ENCODE peak calls at places on chromosomes 3 and 15, in nine cellular contexts. A is upper lobe of left lung, Q is tibial artery, Z is neural progenitor cell, B is heart right ventricle, I is upper lobe of right lung, N is esophagus muscularis mucosa, R is PC-3, J is body of pancreas. G is an unnamed sample.

GRCh38 chr15:60804986-60805949 is 326.3 kb upstream of the ICE2 start:
- DNase-seq in R (peak; percentile 4), Q (no peak), B (no peak), I (no peak), Z (no peak), A (no peak), N (peak; percentile 90), J (peak; percentile 45), G (peak; percentile 61)

GRCh38 chr3:5473471-5473870 is 286.0 kb downstream of the EDEM1 start:
- DNase-seq in J (no peak), I (no peak), Q (no peak), N (no peak), A (no peak), Z (no peak), R (no peak), B (no peak), G (no peak)

GRCh38 chr3:100912976-100913375 is 80.2 kb downstream of the ABI3BP start:
- DNase-seq in Q (no peak), N (no peak), I (no peak), J (no peak), B (no peak), Z (no peak), R (peak; percentile 88), A (no peak), G (no peak)

GRCh38 chr15:55916666-55917409 is 76.6 kb downstream of the NEDD4 start:
- DNase-seq in N (no peak), I (no peak), Q (no peak), B (no peak), Z (peak; percentile 4), A (no peak), R (peak; percentile 43), J (no peak), G (no peak)

GRCh38 chr15:94168250-94168649 is 63.1 kb upstream of the MCTP2 start:
- DNase-seq in R (peak; percentile 16), B (no peak), N (no peak), Q (no peak), A (no peak), I (no peak), Z (peak; percentile 11), J (no peak), G (no peak)

GRCh38 chr3:157290761-157291160 is 130.8 kb upstream of the CCNL1 start:
- DNase-seq in I (no peak), R (peak; percentile 68), J (no peak), B (no peak), Q (no peak), Z (no peak), N (no peak), A (no peak), G (no peak)

GRCh38 chr3:135456182-135456790 is 509.2 kb upstream of the PPP2R3A start:
- DNase-seq in B (no peak), Q (no peak), I (no peak), A (peak; percentile 14), N (peak; percentile 92), J (no peak), R (no peak), Z (peak; percentile 83), G (no peak)

GRCh38 chr3:124741027-124741426 is 10.8 kb downstream of the UMPS start:
- DNase-seq in J (no peak), B (no peak), Q (no peak), A (no peak), N (no peak), Z (no peak), R (peak; percentile 13), I (no peak), G (no peak)

GRCh38 chr15:34460451-34460850 is 22.8 kb upstream of the GOLGA8A start:
- DNase-seq in R (no peak), N (no peak), B (no peak), Z (no peak), Q (no peak), I (no peak), J (no peak), A (no peak), G (no peak)

GRCh38 chr3:13215940-13216546 is 142.8 kb upstream of the IQSEC1 start:
- DNase-seq in R (peak; percentile 98), A (no peak), J (no peak), B (no peak), I (no peak), Q (no peak), Z (no peak), N (no peak), G (no peak)

GRCh38 chr3:134060561-134061385 is 31.0 kb upstream of the SLCO2A1 start:
- DNase-seq in A (no peak), J (no peak), I (no peak), Z (no peak), B (no peak), N (no peak), Q (no peak), R (no peak), G (no peak)

GRCh38 chr3:172069473-172069872 is 30.1 kb downstream of the FNDC3B start:
- DNase-seq in I (no peak), R (no peak), N (no peak), B (no peak), Q (no peak), A (no peak), Z (peak; percentile 71), J (no peak), G (no peak)
- H3K4me1 ChIP-seq in I (peaks cover 73% of the 10 kb centered on the region), R (peaks cover 13% of the 10 kb centered on the region), N (peaks cover 97% of the 10 kb centered on the region), B (peaks cover 6% of the 10 kb centered on the region), Q (peaks cover 60% of the 10 kb centered on the region), A (peaks cover 25% of the 10 kb centered on the region), Z (peaks cover 48% of the 10 kb centered on the region), J (peaks cover 95% of the 10 kb centered on the region), G (peaks cover 15% of the 10 kb centered on the region)

DNA sequence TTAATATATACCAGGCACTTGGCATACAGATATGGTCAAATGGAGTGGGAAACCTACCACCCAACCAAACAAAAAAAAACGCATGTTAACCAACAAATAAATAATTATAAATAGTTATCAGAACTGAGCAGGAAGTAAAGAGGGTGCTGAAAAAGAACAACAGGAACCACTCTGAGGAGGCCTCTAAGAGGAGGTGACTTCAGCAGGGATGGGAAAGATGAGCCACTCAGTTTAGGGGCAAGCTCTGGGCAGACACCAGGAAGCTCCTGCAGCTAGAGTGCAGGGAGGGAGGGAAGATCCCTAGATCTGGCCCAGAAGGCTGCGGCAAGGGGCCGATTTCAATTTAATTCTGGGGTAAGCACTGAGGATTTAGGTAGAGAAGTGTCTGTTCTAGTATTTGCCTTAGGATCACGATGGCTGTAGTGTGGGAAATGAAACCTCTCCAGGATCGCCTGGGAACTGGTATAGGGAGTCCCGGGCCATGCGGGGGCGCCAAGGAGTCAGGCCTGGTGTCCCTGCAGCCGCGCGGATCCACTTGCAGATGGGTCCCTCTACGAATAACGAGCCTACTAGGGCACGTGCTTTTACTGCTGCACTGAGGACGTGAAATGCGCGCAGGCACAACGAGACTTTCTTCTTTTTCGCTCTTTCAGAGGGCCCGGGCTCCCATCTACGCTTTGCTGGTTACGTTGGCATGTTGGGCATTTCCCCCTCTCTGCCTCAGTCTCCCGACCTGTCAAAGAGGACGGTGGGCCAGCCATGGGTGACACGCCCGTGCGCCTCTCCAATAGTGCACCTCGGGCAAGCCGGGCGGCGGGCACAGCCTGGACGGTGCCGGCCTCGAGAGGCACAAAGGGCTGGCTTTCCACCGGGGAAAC is 1.5 kb upstream of the LIMD1 start:
- DNase-seq in R (peak; percentile 93), Z (peak; percentile 96), I (peak; percentile 96), Q (peak; percentile 97), J (peak; percentile 96), A (peak; percentile 94), N (peak; percentile 97), B (peak; percentile 94), G (peak; percentile 97)
- H3K27ac ChIP-seq in R (peak overlapping the region; percentile 80), Z (no peak overlapping the region), I (peak overlapping the region; percentile 94), Q (peak overlapping the region; percentile 89), J (peak overlapping the region; percentile 87), A (peak overlapping the region; percentile 96), N (peak overlapping the region; percentile 86), B (peak overlapping the region; percentile 62), G (peak overlapping the region; percentile 91)

DNA sequence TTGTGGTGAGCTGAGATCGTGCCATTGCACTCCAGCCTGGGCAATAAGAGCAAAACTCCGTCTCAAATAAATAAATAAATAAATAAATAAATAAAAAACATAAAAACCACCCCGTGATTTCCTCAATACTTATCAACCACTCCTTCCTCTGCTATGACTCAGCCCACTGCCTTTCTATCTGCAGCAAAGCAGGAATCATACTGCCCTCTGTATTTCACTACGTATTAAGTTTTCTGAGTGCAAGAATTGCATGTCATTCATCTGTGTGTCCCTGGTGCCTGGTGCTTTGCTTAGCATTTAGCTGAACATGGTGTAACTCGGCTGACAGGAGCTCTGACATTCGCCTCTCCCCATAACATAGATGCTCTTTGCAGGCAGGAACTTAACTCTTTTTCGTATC is 7.1 kb downstream of the LSG1 start:
- DNase-seq in B (no peak), N (no peak), Z (no peak), J (no peak), I (no peak), R (peak; percentile 22), Q (no peak), A (no peak), G (no peak)
- TF ChIP-seq CTCF in B (no peak), N (no peak), Z (no peak), J (no peak), I (no peak), R (no peak), Q (no peak), A (no peak), G (no peak)

DNA sequence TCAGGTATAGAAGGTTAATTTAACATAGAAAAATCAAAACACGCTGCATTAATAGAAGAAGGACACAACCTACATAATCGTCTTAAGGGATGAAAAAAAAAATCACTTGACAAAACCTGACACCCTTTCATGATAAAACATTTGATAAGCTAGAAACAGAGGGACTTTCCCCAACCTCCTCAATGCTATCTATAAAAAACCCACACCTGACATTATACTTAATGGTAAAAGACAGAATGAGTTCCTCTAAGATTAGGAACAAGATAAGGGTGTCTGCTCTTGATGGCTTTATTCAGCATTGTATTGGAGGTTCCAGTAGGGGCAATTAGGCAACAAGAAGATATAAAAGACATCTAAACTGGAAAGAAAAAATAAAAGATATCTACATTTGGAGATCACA is 69.9 kb upstream of the KBTBD8 start:
- DNase-seq in R (no peak), Q (no peak), J (no peak), A (no peak), N (no peak), B (no peak), I (no peak), Z (no peak), G (no peak)
- H3K4me1 ChIP-seq in R (no peaks in the 10 kb centered on the region), Q (no peaks in the 10 kb centered on the region), J (no peaks in the 10 kb centered on the region), A (no peaks in the 10 kb centered on the region), N (no peaks in the 10 kb centered on the region), B (no peaks in the 10 kb centered on the region), I (no peaks in the 10 kb centered on the region), Z (peaks cover 49% of the 10 kb centered on the region), G (no peaks in the 10 kb centered on the region)

G was measured in ascending aorta.